ENCODE peak calls at places on chromosomes 2 and 18, in eight cellular contexts. M, Q, X, J, W, T, D and U are unnamed samples.

GRCh38 chr2:9057939-9058761 is 54.7 kb upstream of the MBOAT2 start:
- DNase-seq in J (no peak), T (no peak), X (peak), M (peak), D (no peak), Q (no peak), W (no peak), U (no peak)

GRCh38 chr2:132438650-132439030 is 22.0 kb downstream of the GPR39 start:
- DNase-seq in T (no peak), M (peak), Q (no peak), D (no peak), X (peak), J (no peak), W (no peak), U (no peak)

GRCh38 chr2:208618220-208618619 is 211.6 kb downstream of the PTH2R start:
- DNase-seq in Q (no peak), W (no peak), M (no peak), T (no peak), J (no peak), D (no peak), X (no peak), U (no peak)

GRCh38 chr2:24822049-24822706 is 29.0 kb downstream of the CENPO start:
- DNase-seq in M (no peak), T (no peak), D (no peak), J (peak), Q (no peak), W (no peak), X (no peak), U (no peak)

GRCh38 chr2:188527110-188527509 is 235.4 kb downstream of the GULP1 start:
- DNase-seq in D (no peak), W (no peak), X (peak), T (no peak), J (no peak), M (no peak), Q (no peak), U (no peak)

GRCh38 chr18:28045176-28045810 is 131.6 kb downstream of the CDH2 start:
- DNase-seq in W (no peak), Q (no peak), D (no peak), T (no peak), J (no peak), M (no peak), X (peak), U (no peak)

GRCh38 chr2:96113367-96113677 is 3.0 kb downstream of the ADRA2B start:
- DNase-seq in D (peak), W (no peak), T (no peak), X (no peak), Q (no peak), J (no peak), M (no peak), U (no peak)

GRCh38 chr18:70491734-70492348 is 203.0 kb downstream of the SOCS6 start:
- DNase-seq in Q (peak), X (peak), M (peak), W (peak), J (peak), D (no peak), T (peak), U (peak)

GRCh38 chr2:219492575-219492974 is 6.1 kb upstream of the GMPPA start:
- DNase-seq in J (no peak), T (no peak), X (no peak), D (no peak), Q (no peak), M (no peak), W (no peak), U (no peak)

GRCh38 chr2:23002234-23002633 is 382.7 kb upstream of the KLHL29 start:
- DNase-seq in D (no peak), Q (no peak), J (no peak), W (no peak), M (no peak), X (no peak), T (no peak), U (no peak)
- TF ChIP-seq CTCF in D (no peak), Q (peak), J (peak), W (no peak), M (no peak), X (no peak), T (no peak), U (no peak)

GRCh38 chr2:70977605-70978205 is 725 bp upstream of the ANKRD53 start:
- DNase-seq in W (no peak), T (peak), D (no peak), J (peak), X (peak), M (no peak), Q (no peak), U (no peak)
- H3K4me3 ChIP-seq in W (peak), T (no peak), D (peak), J (peak), X (peak), M (peak), Q (peak), U (peak)

DNA sequence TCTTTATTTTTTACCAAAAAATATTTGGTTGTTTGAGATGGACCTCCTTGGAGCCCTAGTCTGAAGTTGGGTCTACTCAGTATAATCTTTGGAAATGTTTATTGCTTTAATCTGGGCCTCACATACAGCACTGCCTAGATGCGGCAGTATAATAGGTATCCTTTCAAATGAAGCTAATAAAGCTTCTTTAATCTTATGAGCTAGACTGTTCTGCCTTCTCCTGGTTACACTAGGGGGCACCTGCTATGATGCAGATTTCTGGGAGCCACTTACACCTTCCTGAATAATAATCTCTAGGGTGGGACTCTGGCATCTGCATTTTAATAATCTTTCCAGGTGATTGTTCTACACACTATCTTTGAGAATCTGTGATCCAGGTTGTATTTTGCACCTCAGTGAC is 169.7 kb upstream of the SESTD1 start:
- DNase-seq in M (no peak), W (no peak), D (no peak), T (no peak), Q (no peak), J (no peak), X (no peak), U (no peak)
- TF ChIP-seq CTCF in M (no peak), W (no peak), D (no peak), T (no peak), Q (no peak), J (no peak), X (no peak), U (no peak)

GRCh38 chr18:11148655-11149440 is 521 bp downstream of the PIEZO2 start:
- DNase-seq in Q (no peak), D (no peak), W (no peak), J (peak), T (no peak), M (no peak), X (no peak), U (no peak)
- H3K4me3 ChIP-seq in Q (peak), D (peak), W (peak), J (peak), T (no peak), M (no peak), X (peak), U (peak)

GRCh38 chr2:38590053-38590452 is 12.7 kb downstream of the HNRNPLL start:
- DNase-seq in D (no peak), Q (no peak), M (no peak), J (no peak), W (no peak), T (no peak), X (no peak), U (no peak)
- TF ChIP-seq CTCF in D (no peak), Q (no peak), M (peak), J (no peak), W (peak), T (no peak), X (peak), U (peak)

DNA sequence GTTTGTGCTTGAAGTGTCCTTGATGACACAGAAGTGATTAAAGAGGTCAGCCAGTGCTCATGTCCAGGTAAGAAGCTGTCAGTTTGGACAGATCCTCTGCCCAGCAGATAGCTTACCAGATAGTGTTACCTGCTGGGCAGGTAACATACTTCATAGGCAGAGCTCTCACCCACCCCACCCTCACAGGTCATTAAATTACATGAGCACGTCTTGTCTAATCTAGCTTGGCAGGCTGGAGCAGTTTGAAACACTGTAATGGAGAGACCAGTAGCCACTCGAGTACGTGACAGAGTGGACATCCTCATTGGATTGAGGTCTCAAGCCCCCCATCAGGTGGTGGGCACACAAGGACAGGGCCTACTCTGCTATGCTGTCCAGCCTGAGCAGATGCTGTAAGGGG is 27.1 kb downstream of the TTC32 start:
- DNase-seq in W (no peak), Q (peak), X (no peak), T (peak), D (no peak), J (no peak), M (no peak), U (no peak)
- H3K4me3 ChIP-seq in W (no peak), Q (no peak), X (no peak), T (no peak), D (no peak), J (no peak), M (no peak), U (no peak)